ENCODE peak calls at places on chromosomes 5 and 9, in four cellular contexts. G is stimulated activated CD4-positive, alpha-beta T cell treated with anti-CD3 and anti-CD28 coated beads, Interleukin-12 subunit alpha, Interleukin-12 subunit beta, amount 100 ng/mL, for 4 hours; D is activated CD4-positive, alpha-beta T cell treated with anti-CD3 and anti-CD28 coated beads, Interleukin-2, amount 10 ng/mL, durations not matched to agents 7 days and 5 days; Z is dermis blood vessel endothelial cell. S is an unnamed sample.

GRCh38 chr9:115121140-115121710 is 3.3 kb upstream of the TNC start:
- DNase-seq in D (no peak), G (no peak), Z (no peak), S (no peak)

GRCh38 chr5:4941957-4942830 is 197.9 kb upstream of the ADAMTS16 start:
- DNase-seq in G (no peak), D (peak; percentile 12), Z (no peak), S (no peak)

GRCh38 chr9:133513214-133514088 is 11.3 kb downstream of the MYMK start:
- DNase-seq in D (no peak), G (no peak), Z (no peak), S (no peak)

GRCh38 chr9:135561391-135562234 is at the start of gene PAEP:
- DNase-seq in G (no peak), D (no peak), Z (peak; percentile 3), S (no peak)

GRCh38 chr5:177462021-177462670 is 11.3 kb downstream of the DBN1 start:
- DNase-seq in Z (peak; percentile 75), D (no peak), G (no peak), S (no peak)

GRCh38 chr5:41122459-41122858 is 51.3 kb upstream of the MROH2B start:
- DNase-seq in G (no peak), Z (no peak), D (no peak), S (no peak)

GRCh38 chr5:91283326-91283725 is 99.8 kb downstream of the ARRDC3 start:
- DNase-seq in G (no peak), Z (no peak), D (no peak), S (no peak)

GRCh38 chr5:167853421-167853820 is 438.0 kb upstream of the WWC1 start:
- DNase-seq in D (no peak), Z (no peak), G (no peak), S (no peak)

GRCh38 chr9:136823136-136824046 is 15.6 kb downstream of the RABL6 start:
- DNase-seq in Z (no peak), D (no peak), G (no peak), S (no peak)

GRCh38 chr5:431711-432050 is 11.3 kb upstream of the EXOC3 start:
- DNase-seq in Z (no peak), D (no peak), G (no peak), S (no peak)